ENCODE peak calls at places on chromosomes 3 and 15, in four cellular contexts. Z is choroid plexus epithelial cell, J is globus pallidus, O is activated gamma-delta T cell treated with Interleukin-2 at 50 U/mL for 16 hours. V is an unnamed sample.

GRCh38 chr3:94525039-94525438 is 462.2 kb downstream of the NSUN3 start:
- DNase-seq in Z (peak), J (peak), O (no peak), V (no peak)

GRCh38 chr3:155242342-155242741 is 51.1 kb downstream of the STRIT1 start:
- DNase-seq in Z (no peak), J (no peak), O (no peak), V (peak)

GRCh38 chr3:55185380-55185779 is 257.5 kb upstream of the LRTM1 start:
- DNase-seq in Z (peak), J (no peak), O (no peak), V (no peak)

GRCh38 chr3:78497692-78498091 is 1270.1 kb downstream of the ROBO1 start:
- DNase-seq in Z (peak), J (no peak), O (no peak), V (no peak)

GRCh38 chr15:67794832-67795574 is 30.3 kb upstream of the SKOR1 start:
- DNase-seq in Z (no peak), J (no peak), O (no peak), V (no peak)

GRCh38 chr3:16514021-16514700 is 662 bp upstream of the RFTN1 start:
- DNase-seq in Z (no peak), J (no peak), O (no peak), V (no peak)

GRCh38 chr3:33722626-33723370 is 4.7 kb upstream of the CLASP2 start:
- DNase-seq in Z (peak), J (no peak), O (no peak), V (peak)

GRCh38 chr15:41930221-41930866 is 36.5 kb upstream of the SPTBN5 start:
- DNase-seq in Z (peak), J (no peak), O (no peak), V (peak)

GRCh38 chr15:73632670-73633058 is 525 bp downstream of the NPTN start:
- DNase-seq in Z (no peak), J (no peak), O (peak), V (no peak)

GRCh38 chr3:123833398-123833785 is 50.7 kb downstream of the MYLK start:
- DNase-seq in Z (no peak), J (no peak), O (no peak), V (no peak)

GRCh38 chr15:68508485-68509189 is 70.2 kb upstream of the CORO2B start:
- DNase-seq in Z (no peak), J (no peak), O (no peak), V (no peak)

GRCh38 chr3:56702487-56703315 is 19.6 kb upstream of the TASOR start:
- DNase-seq in Z (peak), J (peak), O (peak), V (peak)

GRCh38 chr15:98002874-98003273 is 42.4 kb downstream of the ARRDC4 start:
- DNase-seq in Z (no peak), J (peak), O (no peak), V (no peak)